ENCODE peak calls at places on chromosomes 12 and 14, in five cellular contexts. J is uterus; L is HS-5; X is stimulated activated CD8-positive, alpha-beta memory T cell treated with anti-CD3 and anti-CD28 coated beads, Interleukin-4, amount 100 ng/mL, for 1 hour; M is memory B cell. D is an unnamed sample.

GRCh38 chr12:78403136-78403535 is 461.4 kb upstream of the SYT1 start:
- DNase-seq in J (no peak), L (peak; percentile 77), X (no peak), M (no peak), D (no peak)

GRCh38 chr12:1130164-1130563 is 139.1 kb downstream of the ERC1 start:
- DNase-seq in J (no peak), L (no peak), X (no peak), M (no peak), D (no peak)

GRCh38 chr12:132323171-132324010 is 6.0 kb downstream of the GALNT9 start:
- DNase-seq in J (no peak), L (no peak), X (no peak), M (no peak), D (no peak)

GRCh38 chr12:124484526-124484953 is 82.9 kb downstream of the NCOR2 start:
- DNase-seq in J (no peak), L (no peak), X (no peak), M (peak; percentile 23), D (no peak)

GRCh38 chr14:22252591-22253178 is 336.3 kb downstream of the DAD1 start:
- DNase-seq in J (no peak), L (no peak), X (no peak), M (no peak), D (no peak)

GRCh38 chr12:80262372-80263170 is 163.2 kb downstream of the OTOGL start:
- DNase-seq in J (no peak), L (peak; percentile 48), X (no peak), M (no peak), D (no peak)

GRCh38 chr12:22990501-22990900 is 365.5 kb downstream of the ETNK1 start:
- DNase-seq in J (no peak), L (no peak), X (no peak), M (no peak), D (no peak)

GRCh38 chr12:8950702-8951478 is 1.4 kb upstream of the M6PR start:
- DNase-seq in J (no peak), L (no peak), X (no peak), M (no peak), D (no peak)

GRCh38 chr14:101019541-101019940 is 116.0 kb upstream of the RTL1 start:
- DNase-seq in J (peak; percentile 3), L (no peak), X (no peak), M (no peak), D (no peak)

GRCh38 chr14:38290601-38291190 is 34.8 kb upstream of the CLEC14A start:
- DNase-seq in J (no peak), L (peak; percentile 74), X (no peak), M (no peak), D (no peak)

GRCh38 chr12:124531281-124531745 is 36.1 kb downstream of the NCOR2 start:
- DNase-seq in J (no peak), L (no peak), X (no peak), M (no peak), D (no peak)

GRCh38 chr14:104855532-104856090 is 9.5 kb upstream of the CEP170B start:
- DNase-seq in J (no peak), L (no peak), X (no peak), M (no peak), D (no peak)

GRCh38 chr12:13986031-13986430 is 4.6 kb upstream of the GRIN2B start:
- DNase-seq in J (no peak), L (no peak), X (no peak), M (no peak), D (no peak)

GRCh38 chr12:109726106-109726497 is 12.5 kb downstream of the FAM222A start:
- DNase-seq in J (no peak), L (no peak), X (no peak), M (no peak), D (no peak)

GRCh38 chr14:24231263-24232120 is 675 bp downstream of the NEDD8 start:
- DNase-seq in J (no peak), L (no peak), X (no peak), M (no peak), D (no peak)

GRCh38 chr12:67578976-67579661 is 69.4 kb upstream of the DYRK2 start:
- DNase-seq in J (no peak), L (no peak), X (no peak), M (no peak), D (no peak)

GRCh38 chr12:131250028-131250950 is 296.6 kb downstream of the ADGRD1 start:
- DNase-seq in J (peak; percentile 74), L (no peak), X (no peak), M (no peak), D (no peak)

GRCh38 chr14:41568979-41569378 is 37.7 kb upstream of the LRFN5 start:
- DNase-seq in J (no peak), L (no peak), X (no peak), M (no peak), D (no peak)

GRCh38 chr12:18955594-18955993 is 173.9 kb upstream of the PLEKHA5 start:
- DNase-seq in J (no peak), L (no peak), X (no peak), M (no peak), D (no peak)

GRCh38 chr12:2401040-2401439 is 348.3 kb downstream of the CACNA1C start:
- DNase-seq in J (no peak), L (no peak), X (no peak), M (no peak), D (no peak)

GRCh38 chr12:88691811-88692210 is 111.5 kb upstream of the KITLG start:
- DNase-seq in J (no peak), L (no peak), X (no peak), M (no peak), D (no peak)

GRCh38 chr12:52370906-52371608 is 3.8 kb upstream of the KRT85 start:
- DNase-seq in J (peak; percentile 66), L (no peak), X (no peak), M (no peak), D (no peak)

GRCh38 chr12:110577717-110578521 is 5.2 kb downstream of the PPTC7 start:
- DNase-seq in J (no peak), L (no peak), X (no peak), M (no peak), D (peak; percentile 87)

GRCh38 chr14:71645656-71646055 is 286.6 kb upstream of the RGS6 start:
- DNase-seq in J (no peak), L (peak; percentile 36), X (no peak), M (no peak), D (no peak)

GRCh38 chr12:269216-269615 is 6.6 kb upstream of the SLC6A13 start:
- DNase-seq in J (no peak), L (no peak), X (no peak), M (no peak), D (no peak)

GRCh38 chr12:110741371-110741770 is 1.3 kb downstream of the PPP1CC start:
- DNase-seq in J (no peak), L (no peak), X (no peak), M (no peak), D (no peak)

GRCh38 chr12:115817399-115817798 is 460.1 kb downstream of the MED13L start:
- DNase-seq in J (no peak), L (no peak), X (no peak), M (no peak), D (no peak)

GRCh38 chr12:13425766-13426165 is 229.2 kb downstream of the EMP1 start:
- DNase-seq in J (no peak), L (peak; percentile 86), X (no peak), M (no peak), D (peak; percentile 25)

GRCh38 chr14:31229009-31229408 is 21.4 kb upstream of the HECTD1 start:
- DNase-seq in J (no peak), L (no peak), X (no peak), M (no peak), D (no peak)

GRCh38 chr14:37195327-37195726 is 2.4 kb upstream of the MIPOL1 start:
- DNase-seq in J (no peak), L (no peak), X (no peak), M (no peak), D (no peak)

GRCh38 chr12:124394462-124395128 is 99.7 kb downstream of the RFLNA start:
- DNase-seq in J (peak; percentile 63), L (no peak), X (no peak), M (no peak), D (no peak)

GRCh38 chr14:42316746-42317145 is 710.1 kb downstream of the LRFN5 start:
- DNase-seq in J (no peak), L (no peak), X (no peak), M (no peak), D (no peak)

GRCh38 chr12:3743803-3744202 is 9.1 kb downstream of the CRACR2A start:
- DNase-seq in J (no peak), L (no peak), X (no peak), M (no peak), D (no peak)

GRCh38 chr14:24353551-24354529 is 14.0 kb upstream of the RIPK3 start:
- DNase-seq in J (no peak), L (no peak), X (no peak), M (no peak), D (no peak)